ENCODE peak calls at places on chromosome 6, in eight cellular contexts. One of them, this sample, is unnamed.

GRCh38 chr6:159107451-159108260 is 61.5 kb upstream of the FNDC1 start:
- DNase-seq in mammary epithelial cell: no peak
- DNase-seq in GM12865: peak
- DNase-seq in GM12892: no peak
- DNase-seq in tibial artery: no peak
- DNase-seq in GM04504: no peak
- DNase-seq in Ammon's horn: no peak
- DNase-seq in H4: no peak
- DNase-seq in this sample: no peak

GRCh38 chr6:69866351-69867074 is at the start of gene COL19A1:
- DNase-seq in mammary epithelial cell: no peak
- DNase-seq in GM04504: no peak
- DNase-seq in GM12865: peak
- DNase-seq in Ammon's horn: peak
- DNase-seq in H4: no peak
- DNase-seq in GM12892: peak
- DNase-seq in tibial artery: no peak
- DNase-seq in this sample: peak

GRCh38 chr6:34425132-34425497 is 754 bp downstream of the RPS10 start:
- DNase-seq in GM12892: no peak
- DNase-seq in GM04504: no peak
- DNase-seq in tibial artery: no peak
- DNase-seq in mammary epithelial cell: no peak
- DNase-seq in GM12865: peak
- DNase-seq in H4: no peak
- DNase-seq in Ammon's horn: no peak
- DNase-seq in this sample: no peak

GRCh38 chr6:82283771-82284420 is 36.4 kb upstream of the IBTK start:
- DNase-seq in GM12865: no peak
- DNase-seq in H4: no peak
- DNase-seq in Ammon's horn: no peak
- DNase-seq in mammary epithelial cell: no peak
- DNase-seq in GM12892: no peak
- DNase-seq in tibial artery: no peak
- DNase-seq in GM04504: no peak
- DNase-seq in this sample: no peak

GRCh38 chr6:41573268-41573667 is 27.1 kb downstream of the FOXP4 start:
- DNase-seq in GM04504: no peak
- DNase-seq in tibial artery: no peak
- DNase-seq in GM12892: no peak
- DNase-seq in GM12865: no peak
- DNase-seq in mammary epithelial cell: no peak
- DNase-seq in H4: no peak
- DNase-seq in Ammon's horn: no peak
- DNase-seq in this sample: no peak

GRCh38 chr6:116215414-116215813 is 38.5 kb downstream of the TSPYL4 start:
- DNase-seq in GM04504: no peak
- DNase-seq in Ammon's horn: no peak
- DNase-seq in tibial artery: no peak
- DNase-seq in mammary epithelial cell: no peak
- DNase-seq in GM12892: no peak
- DNase-seq in H4: no peak
- DNase-seq in GM12865: no peak
- DNase-seq in this sample: no peak

GRCh38 chr6:17212541-17213371 is 68.4 kb upstream of the RBM24 start:
- DNase-seq in GM04504: no peak
- DNase-seq in mammary epithelial cell: no peak
- DNase-seq in H4: no peak
- DNase-seq in tibial artery: no peak
- DNase-seq in GM12892: no peak
- DNase-seq in Ammon's horn: peak
- DNase-seq in GM12865: no peak
- DNase-seq in this sample: no peak

GRCh38 chr6:87908978-87909802 is 138.5 kb upstream of the SPACA1 start:
- DNase-seq in mammary epithelial cell: no peak
- DNase-seq in GM12892: no peak
- DNase-seq in GM12865: no peak
- DNase-seq in Ammon's horn: no peak
- DNase-seq in tibial artery: no peak
- DNase-seq in H4: no peak
- DNase-seq in GM04504: no peak
- DNase-seq in this sample: no peak

GRCh38 chr6:15763364-15763763 is 100.5 kb upstream of the DTNBP1 start:
- DNase-seq in GM12865: no peak
- DNase-seq in mammary epithelial cell: no peak
- DNase-seq in GM04504: no peak
- DNase-seq in tibial artery: no peak
- DNase-seq in H4: no peak
- DNase-seq in Ammon's horn: no peak
- DNase-seq in GM12892: no peak
- DNase-seq in this sample: no peak

GRCh38 chr6:3019065-3019464 is 19.4 kb downstream of the NQO2 start:
- DNase-seq in H4: no peak
- DNase-seq in tibial artery: no peak
- DNase-seq in GM12865: no peak
- DNase-seq in Ammon's horn: no peak
- DNase-seq in GM12892: no peak
- DNase-seq in GM04504: no peak
- DNase-seq in mammary epithelial cell: no peak
- DNase-seq in this sample: no peak

This sample was measured in midbrain.